ENCODE peak calls at places on chromosome 16, in eight cellular contexts. W, G, N, P, B, I, H and L are unnamed samples.

GRCh38 chr16:85028638-85029412 is 1.2 kb downstream of the KIAA0513 start:
- DNase-seq in W (no peak), G (no peak), N (no peak), P (no peak), B (no peak), I (no peak), H (no peak), L (no peak)

GRCh38 chr16:77169650-77170236 is 21.2 kb upstream of the MON1B start:
- DNase-seq in W (peak), G (peak), N (peak), P (peak), B (peak), I (peak), H (no peak), L (no peak)

GRCh38 chr16:8565498-8565897 is 24.8 kb downstream of the TMEM114 start:
- DNase-seq in W (no peak), G (no peak), N (no peak), P (peak), B (no peak), I (no peak), H (no peak), L (no peak)

GRCh38 chr16:86225905-86226371 is 284.4 kb upstream of the FOXF1 start:
- DNase-seq in W (no peak), G (no peak), N (no peak), P (no peak), B (no peak), I (no peak), H (no peak), L (no peak)

GRCh38 chr16:77745972-77746371 is 23.7 kb downstream of the NUDT7 start:
- DNase-seq in W (no peak), G (no peak), N (no peak), P (no peak), B (no peak), I (no peak), H (no peak), L (no peak)

GRCh38 chr16:56861092-56861610 is 3.9 kb upstream of the SLC12A3 start:
- DNase-seq in W (peak), G (no peak), N (no peak), P (no peak), B (peak), I (no peak), H (no peak), L (no peak)

GRCh38 chr16:54135361-54136275 is 151.0 kb downstream of the IRX3 start:
- DNase-seq in W (no peak), G (peak), N (no peak), P (no peak), B (no peak), I (no peak), H (no peak), L (no peak)

GRCh38 chr16:69796285-69797118 is 34.4 kb downstream of the WWP2 start:
- DNase-seq in W (peak), G (peak), N (peak), P (peak), B (peak), I (peak), H (no peak), L (peak)

GRCh38 chr16:86517033-86517432 is 6.7 kb downstream of the FOXF1 start:
- DNase-seq in W (no peak), G (no peak), N (no peak), P (no peak), B (no peak), I (no peak), H (no peak), L (no peak)

GRCh38 chr16:89191033-89191900 is 9.1 kb downstream of the SLC22A31 start:
- DNase-seq in W (peak), G (no peak), N (no peak), P (no peak), B (no peak), I (no peak), H (no peak), L (no peak)

GRCh38 chr16:81035975-81036750 is 521 bp downstream of the ATMIN start:
- DNase-seq in W (peak), G (peak), N (peak), P (peak), B (peak), I (no peak), H (no peak), L (no peak)

GRCh38 chr16:88526008-88526905 is 43.9 kb upstream of the ZC3H18 start:
- DNase-seq in W (no peak), G (no peak), N (no peak), P (no peak), B (peak), I (no peak), H (no peak), L (no peak)

GRCh38 chr16:56985288-56985961 is 3.9 kb upstream of the NLRC5 start:
- DNase-seq in W (no peak), G (no peak), N (peak), P (no peak), B (no peak), I (peak), H (no peak), L (no peak)

GRCh38 chr16:74309789-74310781 is 13.5 kb downstream of the PSMD7 start:
- DNase-seq in W (peak), G (peak), N (peak), P (peak), B (peak), I (peak), H (no peak), L (peak)

GRCh38 chr16:30658731-30659506 is 688 bp downstream of the FBRS start:
- DNase-seq in W (peak), G (peak), N (peak), P (peak), B (peak), I (peak), H (peak), L (no peak)

GRCh38 chr16:9934723-9935508 is 247.3 kb downstream of the GRIN2A start:
- DNase-seq in W (no peak), G (no peak), N (no peak), P (no peak), B (no peak), I (no peak), H (no peak), L (no peak)

GRCh38 chr16:64251742-64252141 is 870.1 kb downstream of the CDH11 start:
- DNase-seq in W (no peak), G (no peak), N (no peak), P (no peak), B (no peak), I (no peak), H (no peak), L (no peak)

GRCh38 chr16:87169509-87169985 is 147.6 kb downstream of the C16orf95 start:
- DNase-seq in W (no peak), G (no peak), N (no peak), P (no peak), B (no peak), I (no peak), H (no peak), L (no peak)

GRCh38 chr16:69311533-69312388 is 611 bp downstream of the VPS4A start:
- DNase-seq in W (peak), G (peak), N (peak), P (peak), B (no peak), I (no peak), H (no peak), L (no peak)

GRCh38 chr16:86050591-86051375 is 151.8 kb downstream of the IRF8 start:
- DNase-seq in W (no peak), G (no peak), N (no peak), P (no peak), B (no peak), I (no peak), H (no peak), L (no peak)

GRCh38 chr16:14302399-14303181 is 231.5 kb downstream of the MRTFB start:
- DNase-seq in W (peak), G (no peak), N (no peak), P (peak), B (peak), I (no peak), H (no peak), L (no peak)

GRCh38 chr16:30767767-30768465 is 5.8 kb downstream of the RNF40 start:
- DNase-seq in W (no peak), G (no peak), N (no peak), P (no peak), B (no peak), I (no peak), H (no peak), L (no peak)

GRCh38 chr16:30490210-30490609 is 17.7 kb downstream of the ITGAL start:
- DNase-seq in W (no peak), G (no peak), N (no peak), P (no peak), B (no peak), I (no peak), H (no peak), L (no peak)

GRCh38 chr16:75116081-75116910 is at the start of gene LDHD:
- DNase-seq in W (peak), G (peak), N (peak), P (peak), B (peak), I (peak), H (no peak), L (no peak)

GRCh38 chr16:66948034-66948821 is 12.8 kb upstream of the CES3 start:
- DNase-seq in W (no peak), G (no peak), N (no peak), P (peak), B (no peak), I (no peak), H (no peak), L (no peak)

GRCh38 chr16:71542377-71542776 is 16.2 kb downstream of the CHST4 start:
- DNase-seq in W (peak), G (peak), N (peak), P (peak), B (peak), I (peak), H (no peak), L (peak)

GRCh38 chr16:2956566-2956956 is 7.5 kb upstream of the KREMEN2 start:
- DNase-seq in W (no peak), G (no peak), N (no peak), P (no peak), B (no peak), I (no peak), H (no peak), L (no peak)

GRCh38 chr16:19001788-19002187 is 18.1 kb downstream of the TMC7 start:
- DNase-seq in W (no peak), G (no peak), N (no peak), P (no peak), B (no peak), I (no peak), H (no peak), L (no peak)

GRCh38 chr16:75460441-75460840 is 4.0 kb downstream of the TMEM170A start:
- DNase-seq in W (no peak), G (no peak), N (no peak), P (peak), B (no peak), I (no peak), H (no peak), L (no peak)

GRCh38 chr16:57906385-57907316 is 64.3 kb downstream of the CNGB1 start:
- DNase-seq in W (no peak), G (no peak), N (no peak), P (peak), B (no peak), I (no peak), H (no peak), L (no peak)

GRCh38 chr16:87178177-87178863 is 138.9 kb downstream of the C16orf95 start:
- DNase-seq in W (peak), G (no peak), N (no peak), P (peak), B (no peak), I (no peak), H (no peak), L (no peak)

GRCh38 chr16:51982715-51983680 is 563.9 kb downstream of the TOX3 start:
- DNase-seq in W (peak), G (peak), N (peak), P (peak), B (peak), I (peak), H (no peak), L (peak)

GRCh38 chr16:86530251-86531192 is 20.2 kb downstream of the FOXF1 start:
- DNase-seq in W (no peak), G (no peak), N (no peak), P (no peak), B (no peak), I (no peak), H (no peak), L (no peak)

GRCh38 chr16:15502041-15502725 is 67.8 kb downstream of the BMERB1 start:
- DNase-seq in W (no peak), G (no peak), N (peak), P (peak), B (peak), I (peak), H (no peak), L (peak)
- TF ChIP-seq REST in W (no peak), G (no peak), N (no peak), P (no peak), B (no peak), I (no peak), H (no peak), L (no peak)

DNA sequence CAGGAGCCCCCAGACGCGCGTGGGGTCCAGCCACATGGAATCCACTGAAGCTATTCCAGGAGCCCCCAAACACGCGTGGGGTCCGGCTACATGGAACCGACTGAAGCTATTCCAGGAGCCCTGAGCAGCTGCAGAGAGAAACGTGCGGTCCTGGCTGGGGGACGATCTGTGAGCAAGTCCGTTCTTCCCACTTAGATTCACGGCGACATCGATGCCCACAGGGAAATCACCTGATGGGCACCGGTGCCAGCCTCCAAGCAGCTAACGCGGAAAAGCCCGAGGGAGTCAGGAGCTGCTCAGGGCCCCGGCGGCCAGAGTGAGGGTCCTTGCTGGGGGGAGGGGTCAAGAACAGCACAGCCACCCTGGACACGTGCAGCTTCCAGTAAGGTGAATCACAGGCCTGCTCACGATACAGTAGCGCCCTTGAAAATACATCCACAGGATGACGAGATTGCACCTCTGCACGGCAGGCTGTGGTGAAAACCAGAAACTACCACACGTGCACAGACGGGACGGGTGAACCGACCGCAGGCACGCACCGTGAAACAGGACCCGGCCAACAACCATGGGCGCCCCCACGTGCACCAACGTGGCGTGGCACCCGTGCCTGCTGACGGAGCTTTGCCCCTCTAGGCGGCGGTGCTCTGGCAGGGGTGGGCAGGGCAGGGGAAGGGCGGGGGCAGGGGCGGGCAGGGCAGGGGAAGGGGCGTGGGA is 77.7 kb upstream of the GNG13 start:
- DNase-seq in W (peak), G (no peak), N (peak), P (peak), B (peak), I (peak), H (no peak), L (no peak)
- TF ChIP-seq REST in W (no peak), G (no peak), N (no peak), P (no peak), B (no peak), I (no peak), H (no peak), L (no peak)

DNA sequence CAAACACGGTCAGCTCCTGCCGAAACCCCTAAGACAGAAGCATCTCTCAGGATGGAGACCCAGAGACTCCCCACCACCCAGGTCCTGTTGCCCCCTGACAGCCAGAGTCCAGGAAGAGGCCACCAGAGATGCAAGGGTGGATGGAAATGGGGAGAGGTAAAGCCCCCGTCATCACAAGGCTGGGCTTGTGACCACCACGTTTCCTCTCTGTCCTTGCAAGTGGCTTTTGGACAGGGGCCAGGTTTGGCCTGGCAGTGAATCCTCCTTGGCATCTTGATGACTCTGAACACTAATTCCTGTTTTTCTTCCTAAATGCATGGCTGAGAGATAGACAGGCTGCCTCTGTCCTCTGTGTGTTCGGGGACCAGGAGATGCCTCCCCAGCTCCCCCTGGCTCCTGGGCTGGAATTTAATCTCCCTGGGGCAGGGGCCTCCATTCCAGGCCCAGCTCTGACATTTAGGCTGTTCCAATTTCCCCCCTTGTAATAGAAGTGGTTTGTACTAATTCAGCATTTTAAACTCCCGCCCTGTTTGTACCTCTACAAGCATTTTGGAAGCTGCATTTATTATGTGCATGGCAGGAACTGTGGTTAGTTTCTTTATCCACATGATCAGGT is 116.2 kb upstream of the IRX6 start:
- DNase-seq in W (peak), G (no peak), N (no peak), P (peak), B (no peak), I (no peak), H (no peak), L (no peak)
- TF ChIP-seq REST in W (no peak), G (no peak), N (no peak), P (no peak), B (no peak), I (no peak), H (no peak), L (no peak)

DNA sequence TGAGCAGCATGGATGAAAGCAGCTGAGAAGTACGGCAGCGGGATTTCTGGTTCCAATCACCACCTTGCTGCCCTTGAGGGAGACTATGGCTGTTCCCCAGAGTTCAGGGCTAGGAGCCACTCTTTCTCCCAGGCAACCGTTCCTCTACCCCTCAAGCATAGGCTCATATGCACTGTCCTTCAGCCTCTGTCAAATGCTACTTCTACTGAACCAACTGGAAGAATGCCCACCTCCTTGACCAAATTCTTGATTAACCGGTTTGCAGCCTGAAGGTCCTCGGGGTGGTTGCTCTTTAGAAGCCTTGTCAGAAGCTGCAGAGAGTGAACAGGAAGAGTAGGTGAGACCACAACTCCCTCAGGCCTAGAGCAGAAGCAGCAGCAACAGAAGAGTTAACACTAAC is 23.8 kb downstream of the GGA2 start:
- DNase-seq in W (no peak), G (no peak), N (no peak), P (no peak), B (no peak), I (no peak), H (no peak), L (no peak)
- TF ChIP-seq REST in W (no peak), G (no peak), N (no peak), P (no peak), B (no peak), I (no peak), H (no peak), L (no peak)

GRCh38 chr16:4115941-4116327 is 308 bp downstream of the ADCY9 start:
- DNase-seq in W (no peak), G (no peak), N (no peak), P (no peak), B (no peak), I (no peak), H (no peak), L (no peak)

GRCh38 chr16:4116328-4117249 is at the start of gene ADCY9:
- DNase-seq in W (peak), G (peak), N (peak), P (peak), B (peak), I (peak), H (no peak), L (no peak)

GRCh38 chr16:4114257-4115208 is 1.7 kb downstream of the ADCY9 start:
- DNase-seq in W (no peak), G (no peak), N (no peak), P (no peak), B (no peak), I (no peak), H (no peak), L (no peak)

GRCh38 chr16:4113358-4114256 is 2.6 kb downstream of the ADCY9 start:
- DNase-seq in W (no peak), G (no peak), N (no peak), P (no peak), B (no peak), I (no peak), H (no peak), L (no peak)

DNA sequence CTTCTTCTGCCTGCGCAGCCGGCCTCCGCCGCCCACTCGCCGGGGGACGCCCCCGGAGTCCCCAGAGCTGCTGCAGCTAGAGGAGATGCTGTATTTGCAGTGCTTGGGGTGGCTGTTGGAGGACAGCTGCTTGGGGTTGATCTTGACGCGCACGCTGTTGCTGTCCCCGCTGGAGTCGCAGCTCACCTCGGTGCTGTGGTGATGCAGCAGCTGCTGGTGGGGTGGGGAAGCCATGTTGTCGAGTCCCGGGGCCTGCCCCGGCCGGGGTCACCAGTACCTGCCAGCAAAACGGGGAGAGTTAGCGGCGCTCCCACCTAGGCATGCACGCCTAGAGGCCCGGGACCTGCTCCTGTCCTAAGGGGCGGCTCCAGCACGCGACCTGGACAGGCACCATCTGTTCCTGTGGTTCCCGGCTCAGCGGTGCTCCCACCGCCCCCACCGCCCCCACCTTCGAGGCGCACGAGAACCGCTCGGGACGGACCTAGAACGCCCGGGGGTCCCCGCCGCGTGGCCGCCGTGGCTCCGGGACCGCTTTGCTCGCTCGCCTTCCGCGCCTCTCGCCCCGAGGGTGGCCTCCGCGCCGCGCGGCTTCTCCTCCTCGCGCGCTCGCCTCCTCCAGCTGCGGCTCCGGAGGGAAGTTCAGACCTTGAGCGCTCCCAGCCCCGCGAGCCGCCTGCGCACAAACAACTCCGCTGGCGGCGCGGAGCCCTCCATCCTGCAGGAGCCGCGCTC is 867 bp downstream of the ADCY9 start:
- DNase-seq in W (peak), G (peak), N (peak), P (peak), B (peak), I (no peak), H (no peak), L (no peak)
- TF ChIP-seq REST in W (no peak), G (no peak), N (no peak), P (no peak), B (no peak), I (no peak), H (no peak), L (no peak)